ENCODE peak calls at places on chromosomes 1 and 21, in ten cellular contexts. F is HCT116, Q is suprapubic skin, W is SK-N-SH, J is K562, N is breast epithelium, V is GM23338, L is sigmoid colon, B is spleen, K is GM12878. C is an unnamed sample.

GRCh38 chr1:184241446-184241845 is 145.4 kb upstream of the C1orf21 start:
- DNase-seq in J (no peak), N (no peak), B (no peak), Q (no peak), V (no peak), K (no peak), W (no peak), F (no peak), L (no peak), C (no peak)

GRCh38 chr1:225778412-225778669 is 715 bp downstream of the SRP9 start:
- DNase-seq in N (no peak), W (no peak), V (no peak), K (no peak), B (no peak), L (no peak), Q (no peak), F (no peak), J (no peak), C (no peak)

GRCh38 chr21:19197950-19198349 is 794.4 kb upstream of the TMPRSS15 start:
- DNase-seq in F (no peak), K (no peak), B (no peak), J (no peak), W (no peak), Q (no peak), V (no peak), N (no peak), L (no peak), C (no peak)

GRCh38 chr1:160416369-160416768 is 16.0 kb downstream of the VANGL2 start:
- DNase-seq in W (peak; percentile 74), N (no peak), Q (no peak), V (peak; percentile 78), K (no peak), J (no peak), L (no peak), B (no peak), F (peak; percentile 36), C (no peak)

GRCh38 chr1:207007352-207008033 is 25.1 kb downstream of the C1orf116 start:
- DNase-seq in N (no peak), W (no peak), J (no peak), L (no peak), B (no peak), V (no peak), F (peak; percentile 85), Q (no peak), K (no peak), C (no peak)

GRCh38 chr1:64471724-64472276 is 1.9 kb downstream of the CACHD1 start:
- DNase-seq in B (no peak), Q (no peak), F (no peak), N (no peak), K (no peak), V (peak; percentile 47), W (no peak), J (no peak), L (no peak), C (no peak)

GRCh38 chr1:165481820-165482532 is 37.0 kb upstream of the RXRG start:
- DNase-seq in K (no peak), B (no peak), N (no peak), J (no peak), V (peak; percentile 17), W (no peak), L (no peak), F (peak; percentile 28), Q (no peak), C (peak; percentile 70)

GRCh38 chr1:56547977-56548376 is 31.4 kb downstream of the PLPP3 start:
- DNase-seq in Q (peak; percentile 85), F (no peak), L (no peak), W (no peak), J (no peak), K (no peak), B (no peak), V (no peak), N (peak; percentile 70), C (no peak)

GRCh38 chr1:189805735-189806134 is 671.9 kb downstream of the BRINP3 start:
- DNase-seq in J (no peak), B (no peak), Q (no peak), K (no peak), W (no peak), N (no peak), L (no peak), V (no peak), F (no peak), C (peak; percentile 65)

GRCh38 chr1:88204768-88205167 is 479.3 kb upstream of the PKN2 start:
- DNase-seq in V (no peak), L (no peak), B (no peak), W (no peak), K (no peak), N (no peak), F (no peak), J (no peak), Q (no peak), C (no peak)

GRCh38 chr1:22714455-22714854 is 3.8 kb downstream of the EPHB2 start:
- DNase-seq in L (no peak), F (no peak), N (no peak), W (no peak), J (no peak), B (no peak), Q (no peak), V (no peak), K (no peak), C (no peak)

GRCh38 chr1:246492611-246493245 is 14.4 kb downstream of the SMYD3 start:
- DNase-seq in K (no peak), N (no peak), V (peak; percentile 83), J (peak; percentile 78), Q (no peak), L (no peak), B (no peak), F (peak; percentile 39), W (peak; percentile 76), C (peak; percentile 44)

GRCh38 chr1:93093332-93094006 is 14.4 kb downstream of the MTF2 start:
- DNase-seq in J (no peak), Q (no peak), V (peak; percentile 73), L (no peak), K (no peak), B (no peak), N (no peak), W (no peak), F (no peak), C (no peak)

GRCh38 chr1:218705911-218706893 is 361.1 kb downstream of the TGFB2 start:
- DNase-seq in J (no peak), V (no peak), Q (no peak), B (no peak), N (no peak), F (peak; percentile 93), K (no peak), L (no peak), W (no peak), C (no peak)

GRCh38 chr1:220407101-220407683 is 120.7 kb upstream of the MARK1 start:
- DNase-seq in Q (no peak), N (no peak), K (no peak), F (no peak), B (no peak), J (no peak), L (no peak), W (no peak), V (no peak), C (no peak)

GRCh38 chr1:218686258-218686657 is 341.1 kb downstream of the TGFB2 start:
- DNase-seq in J (no peak), F (no peak), W (no peak), Q (no peak), V (no peak), N (no peak), B (no peak), L (no peak), K (no peak), C (no peak)

GRCh38 chr1:203323587-203323986 is 18.3 kb downstream of the BTG2 start:
- DNase-seq in J (no peak), W (no peak), V (no peak), K (no peak), N (no peak), L (peak; percentile 61), B (no peak), Q (no peak), F (no peak), C (no peak)

GRCh38 chr21:25175938-25176337 is 431.3 kb downstream of the MRPL39 start:
- DNase-seq in Q (no peak), F (no peak), J (no peak), K (no peak), W (no peak), N (no peak), B (no peak), V (no peak), L (no peak), C (no peak)

GRCh38 chr1:188355082-188355481 is 1526.3 kb downstream of the PLA2G4A start:
- DNase-seq in J (no peak), N (no peak), B (no peak), W (no peak), F (no peak), V (no peak), L (no peak), K (no peak), Q (no peak), C (no peak)
- H3K27ac ChIP-seq in J (no peak overlapping the region), N (no peak overlapping the region), B (no peak overlapping the region), W (no peak overlapping the region), F (no peak overlapping the region), V (no peak overlapping the region), L (no peak overlapping the region), K (no peak overlapping the region), Q (no peak overlapping the region), C (no peak overlapping the region)

GRCh38 chr1:91891486-91891885 is 5.5 kb upstream of the TGFBR3 start:
- DNase-seq in Q (no peak), W (no peak), N (no peak), L (no peak), V (no peak), K (no peak), B (no peak), J (no peak), F (no peak), C (peak; percentile 85)
- TF ChIP-seq POLR2AphosphoS5 in Q (no peak), W (no peak), N (no peak), L (peak; percentile 52), V (no peak), K (no peak), B (no peak), J (no peak), F (no peak), C (no peak)

DNA sequence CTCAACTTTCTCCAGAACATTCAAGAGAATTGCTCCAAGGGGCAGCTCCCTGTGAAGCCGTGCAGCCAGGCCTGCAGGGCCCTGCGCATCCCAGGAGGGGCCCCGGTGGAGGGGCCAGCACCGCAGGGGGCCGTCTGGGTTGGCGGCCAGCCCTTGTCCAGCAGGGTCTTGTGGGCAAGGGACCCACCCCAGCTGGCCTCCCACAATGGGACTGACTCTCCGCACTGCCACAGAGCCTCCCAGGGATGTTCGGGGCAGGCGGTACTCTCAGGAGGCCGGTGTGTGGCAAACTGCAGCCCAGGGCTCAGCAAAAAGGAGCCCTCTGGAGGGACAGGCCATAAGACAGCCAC is 68.2 kb upstream of the COL6A1 start:
- DNase-seq in W (no peak), J (no peak), F (no peak), B (no peak), V (no peak), L (no peak), K (no peak), Q (no peak), N (no peak), C (no peak)
- H3K27ac ChIP-seq in W (no peak overlapping the region), J (no peak overlapping the region), F (no peak overlapping the region), B (no peak overlapping the region), V (no peak overlapping the region), L (no peak overlapping the region), K (no peak overlapping the region), Q (no peak overlapping the region), N (no peak overlapping the region), C (no peak overlapping the region)

DNA sequence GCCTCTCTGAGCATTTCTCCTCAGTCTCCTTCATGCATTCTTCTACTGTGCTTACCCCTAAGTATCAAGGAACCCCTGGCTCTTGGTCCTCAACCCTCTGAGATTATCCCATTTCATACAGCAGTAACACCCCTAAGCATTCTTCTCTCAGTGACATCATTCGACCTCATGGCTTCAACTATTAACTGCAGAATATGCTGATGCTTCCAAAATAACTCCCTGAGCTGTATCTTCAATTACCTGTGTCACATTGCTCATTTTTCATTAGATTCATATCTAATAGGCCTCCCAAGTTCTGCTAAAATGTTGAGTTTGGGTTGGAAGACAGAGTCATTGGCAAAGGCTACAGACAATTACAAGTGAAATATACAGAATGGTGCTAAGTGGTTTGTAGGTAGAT is 7.5 kb downstream of the CAPN8 start:
- DNase-seq in N (no peak), V (no peak), K (no peak), Q (no peak), B (no peak), L (no peak), J (no peak), F (no peak), W (no peak), C (no peak)
- TF ChIP-seq POLR2AphosphoS5 in N (no peak), V (no peak), K (no peak), Q (no peak), B (no peak), L (no peak), J (no peak), F (no peak), W (no peak), C (no peak)

C was measured in SK-N-MC.